ENCODE peak calls at places on chromosome 22, in seven cellular contexts. Y is HepG2, W is IMR-90, Q is K562, C is A549, L is HCT116, A is GM12878. X is an unnamed sample.

GRCh38 chr22:19117111-19117512 is 5.1 kb downstream of the DGCR2 start:
- DNase-seq in Y (no peak), W (no peak), Q (no peak), C (no peak), L (no peak), A (no peak), X (no peak)

GRCh38 chr22:45452565-45453449 is 39.3 kb downstream of the RIBC2 start:
- DNase-seq in Y (no peak), W (peak; percentile 67), Q (no peak), C (no peak), L (no peak), A (no peak), X (no peak)

GRCh38 chr22:25777411-25777810 is 35.4 kb downstream of the MYO18B start:
- DNase-seq in Y (no peak), W (no peak), Q (no peak), C (no peak), L (no peak), A (no peak), X (no peak)

GRCh38 chr22:46013460-46014416 is 36.8 kb upstream of the WNT7B start:
- DNase-seq in Y (peak; percentile 90), W (peak; percentile 96), Q (peak; percentile 89), C (peak; percentile 95), L (peak; percentile 89), A (no peak), X (peak; percentile 67)

GRCh38 chr22:24039046-24039445 is 27.9 kb downstream of the CABIN1 start:
- DNase-seq in Y (no peak), W (no peak), Q (no peak), C (no peak), L (no peak), A (no peak), X (no peak)

GRCh38 chr22:37663521-37664140 is 5.1 kb downstream of the PDXP start:
- DNase-seq in Y (no peak), W (peak; percentile 80), Q (no peak), C (no peak), L (no peak), A (no peak), X (no peak)

GRCh38 chr22:36277482-36278291 is 24.8 kb downstream of the APOL1 start:
- DNase-seq in Y (peak; percentile 61), W (peak; percentile 56), Q (peak; percentile 67), C (peak; percentile 62), L (peak; percentile 40), A (no peak), X (peak; percentile 56)

GRCh38 chr22:38030311-38031133 is 26.7 kb upstream of the PICK1 start:
- DNase-seq in Y (no peak), W (peak; percentile 26), Q (peak; percentile 47), C (no peak), L (no peak), A (no peak), X (no peak)

GRCh38 chr22:41876275-41876674 is 38.6 kb downstream of the SHISA8 start:
- DNase-seq in Y (no peak), W (peak; percentile 32), Q (no peak), C (no peak), L (no peak), A (no peak), X (no peak)

GRCh38 chr22:50060441-50061140 is 2.5 kb upstream of the TTLL8 start:
- DNase-seq in Y (no peak), W (no peak), Q (no peak), C (no peak), L (no peak), A (no peak), X (no peak)

GRCh38 chr22:50058338-50059184 is 463 bp upstream of the TTLL8 start:
- DNase-seq in Y (no peak), W (no peak), Q (no peak), C (no peak), L (no peak), A (no peak), X (no peak)

GRCh38 chr22:50059881-50060262 is 1.8 kb upstream of the TTLL8 start:
- DNase-seq in Y (no peak), W (no peak), Q (no peak), C (no peak), L (no peak), A (no peak), X (no peak)

GRCh38 chr22:50057868-50058311 is at the start of gene TTLL8:
- DNase-seq in Y (no peak), W (no peak), Q (no peak), C (no peak), L (no peak), A (no peak), X (no peak)

GRCh38 chr22:50059185-50059880 is 1.2 kb upstream of the TTLL8 start:
- DNase-seq in Y (peak; percentile 24), W (peak; percentile 20), Q (peak; percentile 63), C (peak; percentile 29), L (no peak), A (no peak), X (peak; percentile 27)
- H3K4me3 ChIP-seq in Y (no peak overlapping the region), W (no peak overlapping the region), Q (no peak overlapping the region), C (no peak overlapping the region), L (no peak overlapping the region), A (no peak overlapping the region), X (peak overlapping the region; percentile 62)

GRCh38 chr22:20567993-20568417 is 60.6 kb downstream of the MED15 start:
- DNase-seq in Y (no peak), W (peak; percentile 59), Q (no peak), C (peak; percentile 50), L (peak; percentile 23), A (no peak), X (no peak)

GRCh38 chr22:20565761-20566160 is 58.4 kb downstream of the MED15 start:
- DNase-seq in Y (no peak), W (no peak), Q (no peak), C (no peak), L (no peak), A (no peak), X (no peak)

GRCh38 chr22:20565079-20565734 is 57.8 kb downstream of the MED15 start:
- DNase-seq in Y (no peak), W (peak; percentile 84), Q (no peak), C (no peak), L (no peak), A (no peak), X (no peak)

GRCh38 chr22:20567371-20567847 is 60.0 kb downstream of the MED15 start:
- DNase-seq in Y (no peak), W (peak; percentile 66), Q (no peak), C (peak; percentile 40), L (no peak), A (no peak), X (no peak)

DNA sequence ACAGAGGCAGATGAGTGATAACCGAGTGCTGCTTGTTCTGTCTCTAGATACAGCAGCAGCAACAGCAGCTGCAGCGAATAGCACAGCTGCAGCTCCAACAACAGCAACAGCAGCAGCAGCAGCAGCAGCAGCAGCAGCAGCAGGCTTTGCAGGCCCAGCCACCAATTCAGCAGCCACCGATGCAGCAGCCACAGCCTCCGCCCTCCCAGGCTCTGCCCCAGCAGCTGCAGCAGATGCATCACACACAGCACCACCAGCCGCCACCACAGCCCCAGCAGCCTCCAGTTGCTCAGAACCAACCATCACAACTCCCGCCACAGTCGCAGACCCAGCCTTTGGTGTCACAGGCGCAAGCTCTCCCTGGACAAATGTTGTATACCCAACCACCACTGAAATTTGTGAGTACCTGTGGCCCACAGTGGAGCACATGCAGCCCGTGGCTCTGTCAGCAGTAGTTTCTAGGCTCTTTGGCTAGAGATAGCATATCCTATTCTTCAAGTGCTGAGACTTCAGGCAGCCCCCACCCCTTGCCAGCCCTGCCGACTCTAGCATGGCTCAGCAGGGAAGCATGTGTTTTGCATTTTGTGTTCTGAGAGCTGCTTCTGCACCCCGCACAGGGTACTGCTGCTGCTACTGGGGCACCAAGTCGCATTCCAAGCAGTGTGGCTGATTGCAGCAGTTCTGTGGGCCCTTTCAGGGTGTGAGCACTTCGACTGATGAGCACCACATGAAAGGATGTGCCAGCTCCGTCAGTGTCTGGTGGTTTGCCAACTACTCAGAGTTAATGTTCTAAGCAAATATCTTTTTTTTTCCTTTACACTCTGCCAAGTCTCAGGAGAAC is 59.2 kb downstream of the MED15 start:
- DNase-seq in Y (no peak), W (peak; percentile 82), Q (no peak), C (peak; percentile 41), L (no peak), A (no peak), X (no peak)
- TF ChIP-seq CEBPB in Y (no peak), W (peak; percentile 65), Q (no peak), C (no peak), L (no peak), A (no peak), X (no peak)

GRCh38 chr22:32378703-32379272 is 21.1 kb downstream of the RFPL3 start:
- DNase-seq in Y (peak; percentile 51), W (peak; percentile 18), Q (peak; percentile 74), C (peak; percentile 56), L (peak; percentile 54), A (no peak), X (no peak)
- TF ChIP-seq CTCF in Y (peak; percentile 85), W (peak; percentile 57), Q (peak; percentile 99), C (peak; percentile 51), L (peak; percentile 98), A (peak; percentile 46), X (peak; percentile 99)

GRCh38 chr22:39995346-39996252 is 845 bp downstream of the FAM83F start:
- DNase-seq in Y (no peak), W (no peak), Q (no peak), C (no peak), L (no peak), A (no peak), X (no peak)

GRCh38 chr22:39996732-39997131 is 2.0 kb downstream of the FAM83F start:
- DNase-seq in Y (no peak), W (no peak), Q (no peak), C (no peak), L (no peak), A (no peak), X (no peak)

GRCh38 chr22:39994566-39995345 is at the start of gene FAM83F:
- DNase-seq in Y (no peak), W (no peak), Q (peak; percentile 58), C (no peak), L (peak; percentile 24), A (no peak), X (peak; percentile 79)

GRCh38 chr22:39992088-39992826 is 2.5 kb upstream of the FAM83F start:
- DNase-seq in Y (no peak), W (no peak), Q (no peak), C (no peak), L (no peak), A (no peak), X (no peak)

GRCh38 chr22:39994046-39994565 is 648 bp upstream of the FAM83F start:
- DNase-seq in Y (no peak), W (peak; percentile 25), Q (peak; percentile 58), C (no peak), L (no peak), A (no peak), X (no peak)
- H3K4me3 ChIP-seq in Y (no peak overlapping the region), W (no peak overlapping the region), Q (no peak overlapping the region), C (no peak overlapping the region), L (peak overlapping the region; percentile 45), A (no peak overlapping the region), X (no peak overlapping the region)

GRCh38 chr22:29078036-29078868 is 5.4 kb downstream of the KREMEN1 start:
- DNase-seq in Y (no peak), W (no peak), Q (no peak), C (no peak), L (no peak), A (no peak), X (no peak)
- TF ChIP-seq CEBPB in Y (no peak), W (no peak), Q (no peak), C (no peak), L (no peak), A (no peak), X (no peak)

GRCh38 chr22:39959640-39960447 is at the start of gene TMA7B:
- DNase-seq in Y (no peak), W (peak; percentile 75), Q (peak; percentile 54), C (peak; percentile 13), L (no peak), A (no peak), X (no peak)
- TF ChIP-seq CTCF in Y (no peak), W (peak; percentile 42), Q (peak; percentile 33), C (no peak), L (peak; percentile 11), A (no peak), X (peak; percentile 18)